ENCODE peak calls at places on chromosomes 1 and 21, in ten cellular contexts. W, X, C, Q, N, M, P, Y, J and K are unnamed samples.

GRCh38 chr21:46323227-46323709 is 402 bp downstream of the C21orf58 start:
- DNase-seq in Y (no peak), P (peak), N (no peak), C (no peak), M (no peak), W (no peak), Q (no peak), X (no peak), J (no peak), K (no peak)

GRCh38 chr1:26471498-26472329 is 526 bp upstream of the HMGN2 start:
- DNase-seq in Q (peak), C (peak), W (peak), P (peak), N (no peak), Y (peak), J (peak), X (no peak), M (peak), K (no peak)

GRCh38 chr1:99713006-99713405 is 53.4 kb downstream of the FRRS1 start:
- DNase-seq in Q (no peak), W (no peak), Y (no peak), P (no peak), J (no peak), M (no peak), X (no peak), N (no peak), C (no peak), K (no peak)

GRCh38 chr1:182620924-182621585 is 16.9 kb upstream of the RGS16 start:
- DNase-seq in Y (no peak), Q (no peak), X (no peak), J (no peak), P (no peak), C (no peak), W (no peak), N (no peak), M (no peak), K (no peak)

GRCh38 chr21:34227386-34227852 is 136.4 kb upstream of the KCNE2 start:
- DNase-seq in J (no peak), P (no peak), Q (no peak), Y (no peak), C (no peak), X (no peak), N (no peak), W (no peak), M (no peak), K (no peak)

GRCh38 chr1:8259498-8260290 is 58.2 kb upstream of the SLC45A1 start:
- DNase-seq in N (no peak), P (no peak), W (peak), C (peak), J (no peak), Y (peak), X (no peak), Q (peak), M (no peak), K (peak)

GRCh38 chr1:204341380-204341779 is 18.3 kb downstream of the PLEKHA6 start:
- DNase-seq in M (no peak), C (no peak), X (no peak), W (no peak), N (no peak), J (no peak), Y (no peak), Q (no peak), P (no peak), K (no peak)

GRCh38 chr1:204685236-204686006 is at the start of gene LRRN2:
- DNase-seq in X (no peak), P (no peak), N (no peak), C (peak), W (no peak), Q (peak), J (no peak), M (no peak), Y (no peak), K (no peak)

GRCh38 chr1:206771353-206771722 is 765 bp downstream of the IL19 start:
- DNase-seq in N (no peak), X (no peak), P (no peak), Q (no peak), Y (no peak), W (no peak), C (no peak), J (no peak), M (no peak), K (no peak)

GRCh38 chr1:112083487-112083886 is 94.0 kb upstream of the KCND3 start:
- DNase-seq in J (no peak), N (no peak), Y (no peak), W (no peak), P (peak), C (no peak), Q (no peak), X (no peak), M (no peak), K (no peak)

GRCh38 chr1:241408170-241408569 is 51.2 kb upstream of the RGS7 start:
- DNase-seq in N (no peak), C (no peak), M (no peak), Q (no peak), X (no peak), Y (no peak), W (no peak), P (no peak), J (no peak), K (no peak)

GRCh38 chr1:21689531-21690165 is 20.5 kb upstream of the RAP1GAP start:
- DNase-seq in N (no peak), C (no peak), M (no peak), X (no peak), J (no peak), P (no peak), Y (no peak), W (no peak), Q (no peak), K (no peak)

GRCh38 chr1:179706339-179706941 is 36.7 kb upstream of the FAM163A start:
- DNase-seq in C (no peak), Q (peak), P (peak), Y (no peak), M (peak), N (peak), W (no peak), J (peak), X (peak), K (peak)

GRCh38 chr1:36382669-36383068 is 3.1 kb downstream of the STK40 start:
- DNase-seq in W (no peak), C (no peak), P (no peak), N (no peak), M (no peak), Y (no peak), X (no peak), Q (no peak), J (no peak), K (no peak)

GRCh38 chr21:45867671-45868081 is 113.9 kb upstream of the COL6A1 start:
- DNase-seq in C (no peak), Y (no peak), P (no peak), W (peak), J (no peak), Q (no peak), M (no peak), N (no peak), X (no peak), K (no peak)

GRCh38 chr1:70528591-70529333 is 117.7 kb downstream of the CTH start:
- DNase-seq in X (no peak), M (no peak), W (no peak), Y (peak), Q (peak), J (peak), P (peak), C (no peak), N (no peak), K (no peak)

GRCh38 chr21:15121655-15122120 is 56.9 kb upstream of the NRIP1 start:
- DNase-seq in J (peak), Y (no peak), C (peak), Q (no peak), X (no peak), P (no peak), M (peak), N (no peak), W (no peak), K (peak)

GRCh38 chr1:228872080-228872479 is 136.8 kb downstream of the RHOU start:
- DNase-seq in X (no peak), M (no peak), Y (no peak), Q (no peak), P (no peak), N (no peak), C (no peak), W (no peak), J (no peak), K (no peak)

GRCh38 chr1:3133671-3134070 is 64.7 kb downstream of the PRDM16 start:
- DNase-seq in N (no peak), C (no peak), P (no peak), X (no peak), Q (no peak), Y (no peak), M (no peak), W (no peak), J (no peak), K (no peak)

GRCh38 chr1:110418729-110419128 is 11.2 kb upstream of the LAMTOR5 start:
- DNase-seq in P (no peak), Y (no peak), C (no peak), M (no peak), W (no peak), X (no peak), N (no peak), J (no peak), Q (no peak), K (no peak)

GRCh38 chr1:210477328-210477924 is 148.7 kb downstream of the HHAT start:
- DNase-seq in P (no peak), W (no peak), N (no peak), J (no peak), Y (no peak), Q (no peak), C (no peak), M (no peak), X (no peak), K (no peak)

GRCh38 chr1:30966690-30967369 is 58.3 kb upstream of the SDC3 start:
- DNase-seq in C (no peak), X (no peak), Y (no peak), N (peak), J (no peak), P (no peak), M (no peak), Q (no peak), W (no peak), K (peak)

GRCh38 chr1:67534627-67535065 is 104.4 kb upstream of the SERBP1 start:
- DNase-seq in Y (no peak), W (no peak), C (no peak), X (no peak), J (no peak), Q (no peak), N (no peak), P (no peak), M (no peak), K (no peak)

GRCh38 chr1:155196103-155196892 is 11.4 kb downstream of the THBS3 start:
- DNase-seq in C (peak), W (no peak), X (no peak), Y (no peak), Q (no peak), J (no peak), M (no peak), P (no peak), N (no peak), K (no peak)

GRCh38 chr1:77039739-77040138 is 172.5 kb downstream of the ST6GALNAC5 start:
- DNase-seq in Y (peak), W (no peak), C (no peak), X (no peak), M (no peak), Q (peak), J (no peak), P (no peak), N (peak), K (peak)

GRCh38 chr1:156115514-156116374 is 1.2 kb downstream of the LMNA start:
- DNase-seq in X (no peak), Q (no peak), N (no peak), Y (no peak), C (peak), W (peak), J (peak), P (no peak), M (peak), K (no peak)

GRCh38 chr1:145823565-145824498 is at the start of the genes POLR3C and RNF115:
- DNase-seq in C (peak), M (peak), J (peak), N (peak), Y (no peak), X (peak), P (peak), Q (peak), W (peak), K (no peak)

GRCh38 chr1:22600071-22600816 is 36.2 kb upstream of the C1QA start:
- DNase-seq in P (no peak), N (no peak), Q (peak), Y (no peak), X (no peak), C (no peak), W (no peak), M (no peak), J (no peak), K (no peak)

GRCh38 chr1:175499595-175500367 is 243.6 kb downstream of the TNR start:
- DNase-seq in M (no peak), W (no peak), Y (no peak), Q (no peak), X (no peak), C (no peak), J (no peak), P (no peak), N (no peak), K (no peak)

GRCh38 chr1:205688681-205689080 is 8.4 kb upstream of the SLC45A3 start:
- DNase-seq in P (no peak), Y (no peak), J (no peak), X (no peak), Q (no peak), N (no peak), W (no peak), M (no peak), C (no peak), K (no peak)

GRCh38 chr1:205687242-205687641 is 6.9 kb upstream of the SLC45A3 start:
- DNase-seq in J (no peak), X (no peak), M (no peak), W (no peak), C (no peak), Q (no peak), P (no peak), N (no peak), Y (no peak), K (no peak)

GRCh38 chr1:205690122-205690756 is 9.9 kb upstream of the SLC45A3 start:
- DNase-seq in C (no peak), J (no peak), N (no peak), X (no peak), Q (no peak), M (no peak), Y (no peak), W (no peak), P (no peak), K (no peak)

GRCh38 chr1:205688171-205688570 is 7.9 kb upstream of the SLC45A3 start:
- DNase-seq in Y (no peak), N (no peak), X (no peak), P (no peak), W (no peak), J (no peak), Q (no peak), M (no peak), C (no peak), K (no peak)

DNA sequence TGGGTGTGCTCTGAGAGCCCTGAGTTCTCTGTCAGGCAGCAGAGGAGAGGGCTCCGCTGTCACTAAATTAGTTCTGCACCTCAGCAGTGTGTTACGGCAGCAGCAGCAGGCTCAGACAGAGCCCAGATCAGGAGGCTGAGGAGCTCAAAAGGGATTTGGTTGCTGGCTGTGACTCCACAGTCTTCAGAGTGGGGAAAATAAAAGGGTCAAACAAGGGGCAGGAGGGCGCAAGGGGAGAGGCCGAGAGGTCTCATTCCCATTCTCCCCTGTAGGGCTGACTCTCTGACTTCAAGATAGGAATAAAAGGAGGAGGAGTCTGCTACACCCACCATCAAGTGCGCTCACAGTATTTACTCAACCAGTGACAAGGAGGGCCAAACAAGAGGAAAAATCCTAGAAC is 9.2 kb upstream of the SLC45A3 start:
- DNase-seq in Q (no peak), N (no peak), P (no peak), Y (no peak), X (no peak), C (no peak), M (no peak), W (no peak), J (no peak), K (no peak)
- TF ChIP-seq CTCF in Q (no peak), N (no peak), P (no peak), Y (no peak), X (no peak), C (no peak), M (no peak), W (no peak), J (no peak), K (no peak)

DNA sequence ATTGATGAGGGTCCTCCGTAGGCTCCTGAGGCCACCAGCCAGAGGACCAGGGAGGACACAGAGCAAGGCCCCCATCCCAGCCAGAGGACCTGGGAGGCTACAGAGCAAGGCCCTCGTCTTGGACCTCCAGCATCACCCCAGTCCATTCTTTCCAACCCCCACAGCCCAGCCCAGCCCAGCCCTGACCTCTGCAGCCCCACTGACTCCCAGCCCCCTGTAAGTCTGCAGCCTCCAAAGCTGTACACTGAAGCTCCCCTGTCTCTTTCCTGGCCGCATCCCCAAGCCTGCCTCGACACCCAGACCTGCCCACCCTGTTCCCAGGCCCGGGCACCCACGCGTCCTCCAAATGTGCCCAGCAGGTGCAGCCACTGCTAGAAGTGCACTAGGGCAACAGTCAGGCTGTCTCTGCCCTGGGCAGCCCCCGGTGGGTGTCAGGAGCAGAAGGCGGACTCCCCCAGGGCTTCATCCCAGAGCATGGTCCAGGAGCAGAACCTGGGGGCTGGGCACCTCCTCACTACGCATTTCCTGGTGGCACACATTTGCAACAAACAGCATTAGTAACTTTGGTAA is 2.1 kb downstream of the DVL1 start:
- DNase-seq in W (no peak), M (no peak), Q (no peak), X (no peak), P (no peak), N (no peak), Y (no peak), J (no peak), C (peak), K (no peak)
- H3K4me3 ChIP-seq in W (peak), M (peak), Q (peak), X (no peak), P (no peak), N (peak), Y (peak), J (peak), C (no peak), K (peak)

GRCh38 chr1:16915627-16915973 is 6.1 kb upstream of the CROCC start:
- DNase-seq in W (no peak), X (no peak), N (no peak), Y (no peak), P (no peak), Q (no peak), J (no peak), M (peak), C (no peak), K (no peak)
- TF ChIP-seq CTCF in W (no peak), X (peak), N (peak), Y (no peak), P (no peak), Q (no peak), J (peak), M (no peak), C (no peak), K (peak)

DNA sequence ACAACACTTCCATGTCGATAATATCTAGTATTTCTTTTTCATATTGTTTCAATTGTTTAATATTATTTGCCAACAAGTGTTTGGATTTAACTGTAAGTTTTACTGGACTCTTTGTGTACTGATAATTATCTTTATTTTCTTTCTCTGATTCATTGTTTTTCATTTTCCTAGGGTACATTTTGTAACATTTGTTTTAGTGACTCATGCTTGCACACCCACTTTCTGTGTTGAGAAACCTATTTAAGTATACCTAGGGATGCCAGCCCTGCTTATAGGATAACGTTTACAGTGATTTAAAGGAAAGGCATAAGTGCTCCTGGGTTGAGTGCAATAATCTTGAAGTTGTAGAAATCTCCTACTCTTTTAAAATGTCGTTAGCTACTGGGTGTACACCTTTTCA is 1386.0 kb upstream of the ADGRL4 start:
- DNase-seq in P (no peak), N (no peak), W (no peak), X (no peak), J (no peak), Y (no peak), M (no peak), Q (no peak), C (no peak), K (no peak)
- H3K4me3 ChIP-seq in P (no peak), N (no peak), W (no peak), X (no peak), J (no peak), Y (no peak), M (no peak), Q (no peak), C (no peak), K (no peak)

GRCh38 chr21:38805282-38806152 is at the start of gene ETS2:
- DNase-seq in Y (no peak), J (peak), N (no peak), P (peak), W (peak), Q (peak), X (peak), M (peak), C (peak), K (no peak)
- TF ChIP-seq CTCF in Y (peak), J (no peak), N (no peak), P (no peak), W (no peak), Q (no peak), X (no peak), M (no peak), C (no peak), K (no peak)

GRCh38 chr1:234710936-234711335 is 101.0 kb upstream of the IRF2BP2 start:
- DNase-seq in J (no peak), P (no peak), X (no peak), M (no peak), W (no peak), N (no peak), C (no peak), Q (no peak), Y (no peak), K (no peak)
- H3K4me3 ChIP-seq in J (no peak), P (no peak), X (no peak), M (no peak), W (no peak), N (no peak), C (no peak), Q (no peak), Y (no peak), K (no peak)

GRCh38 chr1:13708380-13709010 is 8.5 kb downstream of the PRDM2 start:
- DNase-seq in M (no peak), Y (no peak), W (no peak), X (no peak), P (no peak), Q (no peak), J (no peak), C (no peak), N (no peak), K (no peak)
- TF ChIP-seq CTCF in M (no peak), Y (no peak), W (no peak), X (no peak), P (no peak), Q (no peak), J (no peak), C (no peak), N (no peak), K (no peak)

DNA sequence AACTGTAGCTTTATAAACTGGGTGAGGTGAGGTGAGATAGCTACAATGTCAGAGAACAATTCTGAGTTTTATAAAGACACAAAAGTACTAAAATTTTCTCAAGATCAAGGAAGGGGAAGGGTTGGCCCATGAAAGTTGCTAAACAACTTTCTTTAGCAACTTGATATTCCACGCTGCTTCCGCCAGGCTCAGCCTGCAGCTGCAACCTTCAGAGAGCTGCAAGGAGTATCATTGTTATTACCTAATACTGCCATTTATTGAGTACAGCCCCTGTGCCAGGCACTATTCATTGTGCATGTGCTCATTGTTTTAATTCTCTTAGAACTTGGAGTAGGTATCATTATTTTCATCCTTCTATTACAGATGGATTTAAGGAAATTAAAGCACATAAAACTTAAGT is 34.1 kb upstream of the SUCO start:
- DNase-seq in N (no peak), Q (no peak), P (no peak), Y (no peak), J (no peak), X (no peak), W (no peak), M (no peak), C (no peak), K (no peak)
- H3K4me3 ChIP-seq in N (no peak), Q (no peak), P (no peak), Y (no peak), J (no peak), X (no peak), W (no peak), M (no peak), C (no peak), K (no peak)